ENCODE peak calls at places on chromosomes 5 and 9, in five cellular contexts. W, C, B, F and K are unnamed samples.

GRCh38 chr9:70205366-70206020 is 53.3 kb upstream of the SMC5 start:
- DNase-seq in W (no peak), F (no peak), C (no peak), B (no peak), K (no peak)

GRCh38 chr5:160171656-160172055 is 52.4 kb upstream of the PWWP2A start:
- DNase-seq in C (no peak), F (peak), W (no peak), B (no peak), K (no peak)

GRCh38 chr5:163916856-163917255 is 411.4 kb downstream of the MAT2B start:
- DNase-seq in W (no peak), B (no peak), C (no peak), F (no peak), K (no peak)

GRCh38 chr5:142561486-142562097 is 124.3 kb downstream of the FGF1 start:
- DNase-seq in C (no peak), W (peak), B (no peak), F (no peak), K (no peak)

GRCh38 chr9:37369671-37370070 is 52.8 kb upstream of the GRHPR start:
- DNase-seq in W (no peak), B (no peak), F (no peak), C (no peak), K (no peak)

GRCh38 chr5:120568716-120569115 is 104.6 kb downstream of the PRR16 start:
- DNase-seq in W (peak), B (no peak), C (no peak), F (peak), K (no peak)

GRCh38 chr5:33892419-33893151 is 795 bp upstream of the ADAMTS12 start:
- DNase-seq in C (peak), F (peak), W (peak), B (peak), K (no peak)

GRCh38 chr5:146344155-146345118 is 5.8 kb downstream of the POU4F3 start:
- DNase-seq in F (no peak), C (peak), W (no peak), B (peak), K (peak)

GRCh38 chr5:147809830-147810666 is 21.4 kb downstream of the SPINK1 start:
- DNase-seq in C (peak), B (no peak), F (no peak), W (no peak), K (no peak)

GRCh38 chr9:84397822-84398221 is 57.3 kb upstream of the SLC28A3 start:
- DNase-seq in B (no peak), W (peak), F (peak), C (peak), K (no peak)

GRCh38 chr9:33697171-33697570 is 98.2 kb upstream of the PRSS3 start:
- DNase-seq in F (no peak), C (no peak), B (no peak), W (no peak), K (no peak)

GRCh38 chr5:81694726-81695125 is 56.2 kb downstream of the SSBP2 start:
- DNase-seq in W (no peak), C (no peak), F (no peak), B (no peak), K (no peak)

GRCh38 chr5:33997331-33997983 is 10.4 kb downstream of the AMACR start:
- DNase-seq in W (peak), F (peak), C (peak), B (peak), K (no peak)

GRCh38 chr9:2427016-2427891 is 194.3 kb upstream of the VLDLR start:
- DNase-seq in F (no peak), B (no peak), W (no peak), C (no peak), K (no peak)

GRCh38 chr5:76256116-76256889 is 146.8 kb upstream of the IQGAP2 start:
- DNase-seq in C (peak), W (peak), B (peak), F (peak), K (no peak)

GRCh38 chr9:80127920-80128319 is 556.2 kb downstream of the TLE4 start:
- DNase-seq in C (no peak), B (no peak), W (no peak), F (no peak), K (no peak)

GRCh38 chr5:134252671-134253070 is 26.8 kb upstream of the PPP2CA start:
- DNase-seq in F (peak), C (no peak), B (no peak), W (peak), K (no peak)

GRCh38 chr5:150055707-150056443 is 30.5 kb downstream of the CSF1R start:
- DNase-seq in W (no peak), F (no peak), B (no peak), C (no peak), K (no peak)

GRCh38 chr9:86093788-86094555 is 5.4 kb downstream of the GOLM1 start:
- DNase-seq in C (peak), B (no peak), W (peak), F (peak), K (no peak)

GRCh38 chr5:114055810-114056476 is 305.9 kb upstream of the KCNN2 start:
- DNase-seq in F (peak), C (peak), W (peak), B (peak), K (no peak)

GRCh38 chr9:73683862-73684591 is 532.4 kb downstream of the ANXA1 start:
- DNase-seq in F (peak), B (peak), C (peak), W (no peak), K (no peak)

GRCh38 chr5:102845041-102845440 is 89.9 kb downstream of the PAM start:
- DNase-seq in B (no peak), C (no peak), F (peak), W (no peak), K (no peak)
- H2BK5ac ChIP-seq in B (no peak), C (no peak), F (no peak), W (no peak), K (no peak)

GRCh38 chr9:136296434-136297015 is 7.4 kb downstream of the CCDC187 start:
- DNase-seq in F (no peak), B (no peak), C (no peak), W (no peak), K (no peak)

GRCh38 chr9:136294437-136294836 is 9.5 kb downstream of the CCDC187 start:
- DNase-seq in B (no peak), W (no peak), F (no peak), C (no peak), K (no peak)

GRCh38 chr9:136293476-136294077 is 10.3 kb downstream of the CCDC187 start:
- DNase-seq in B (no peak), C (no peak), F (no peak), W (no peak), K (no peak)

GRCh38 chr9:136295537-136296433 is 8.1 kb downstream of the CCDC187 start:
- DNase-seq in B (no peak), F (no peak), C (no peak), W (no peak), K (no peak)

GRCh38 chr9:136295055-136295454 is 8.8 kb downstream of the CCDC187 start:
- DNase-seq in W (no peak), B (no peak), C (no peak), F (no peak), K (no peak)
- H2BK5ac ChIP-seq in W (no peak), B (no peak), C (no peak), F (no peak), K (no peak)

DNA sequence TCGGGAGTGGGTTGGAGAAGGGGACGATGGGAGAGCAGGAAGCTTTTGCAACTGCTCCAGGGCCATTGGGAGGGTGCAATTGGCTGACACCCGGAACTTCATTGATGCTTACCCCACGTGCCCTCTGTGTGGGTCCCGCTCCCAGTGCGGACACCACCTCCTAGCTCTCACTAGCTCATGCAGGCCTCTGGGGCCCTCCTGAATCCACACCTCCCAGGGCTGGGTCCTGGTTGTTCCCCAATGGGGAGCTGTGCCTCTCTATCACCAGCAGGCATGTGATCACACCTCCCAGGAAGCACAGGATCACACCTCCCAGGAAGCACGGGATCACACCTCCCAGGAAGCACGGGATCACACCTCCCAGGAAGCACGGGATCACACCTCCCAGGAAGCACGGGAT is 32.1 kb upstream of the FCN2 start:
- DNase-seq in W (no peak), F (no peak), B (no peak), C (no peak), K (no peak)
- H2BK5ac ChIP-seq in W (no peak), F (no peak), B (no peak), C (no peak), K (no peak)

DNA sequence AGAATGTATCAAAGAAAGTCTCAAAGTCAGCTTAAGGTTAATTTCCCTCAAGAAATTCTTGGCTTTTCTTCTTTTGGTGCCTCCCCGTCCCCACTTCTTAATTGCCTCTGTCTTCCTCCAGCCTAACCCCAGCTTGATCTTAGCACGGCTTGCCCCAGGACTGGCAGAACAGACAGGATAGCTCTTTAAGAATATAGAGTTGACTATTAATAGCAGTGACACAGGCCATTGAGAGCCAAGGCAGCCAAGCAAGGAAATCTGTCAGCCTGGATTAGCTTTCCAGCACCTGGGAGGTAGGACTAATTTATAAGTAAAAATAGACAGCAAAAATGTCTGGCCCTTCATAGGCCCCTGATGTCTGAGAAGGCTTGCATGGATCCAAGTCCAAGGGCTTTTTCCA is 384.6 kb upstream of the SLC30A5 start:
- DNase-seq in W (no peak), C (no peak), B (no peak), F (no peak), K (no peak)
- H2BK5ac ChIP-seq in W (no peak), C (no peak), B (no peak), F (no peak), K (no peak)

DNA sequence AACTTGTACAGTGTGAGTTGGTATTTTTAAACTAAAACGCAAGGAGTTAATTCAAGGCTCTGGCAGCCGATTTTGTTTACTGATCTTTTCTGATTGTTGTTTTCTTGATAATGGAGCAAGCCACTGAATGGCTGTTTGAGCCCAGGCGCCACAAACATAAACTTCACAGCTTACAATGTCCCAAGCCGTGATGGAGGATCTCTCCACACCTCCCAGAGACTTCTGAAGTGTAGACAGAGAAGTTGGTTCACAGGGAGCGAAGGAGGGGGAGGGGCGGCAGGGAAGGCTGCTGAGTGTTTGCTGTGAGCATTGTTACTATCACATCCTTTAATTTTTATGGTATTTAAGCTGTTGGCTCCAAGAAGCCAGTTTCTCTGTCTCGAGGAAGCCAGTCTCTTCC is 14.7 kb downstream of the ISL1 start:
- DNase-seq in W (no peak), B (peak), F (peak), C (peak), K (no peak)
- H2BK5ac ChIP-seq in W (no peak), B (no peak), F (no peak), C (no peak), K (no peak)

GRCh38 chr9:128656416-128657343 is at the start of gene DYNC2I2:
- DNase-seq in C (peak), B (peak), W (peak), F (peak), K (peak)
- H2BK5ac ChIP-seq in C (peak), B (peak), W (peak), F (peak), K (peak)

DNA sequence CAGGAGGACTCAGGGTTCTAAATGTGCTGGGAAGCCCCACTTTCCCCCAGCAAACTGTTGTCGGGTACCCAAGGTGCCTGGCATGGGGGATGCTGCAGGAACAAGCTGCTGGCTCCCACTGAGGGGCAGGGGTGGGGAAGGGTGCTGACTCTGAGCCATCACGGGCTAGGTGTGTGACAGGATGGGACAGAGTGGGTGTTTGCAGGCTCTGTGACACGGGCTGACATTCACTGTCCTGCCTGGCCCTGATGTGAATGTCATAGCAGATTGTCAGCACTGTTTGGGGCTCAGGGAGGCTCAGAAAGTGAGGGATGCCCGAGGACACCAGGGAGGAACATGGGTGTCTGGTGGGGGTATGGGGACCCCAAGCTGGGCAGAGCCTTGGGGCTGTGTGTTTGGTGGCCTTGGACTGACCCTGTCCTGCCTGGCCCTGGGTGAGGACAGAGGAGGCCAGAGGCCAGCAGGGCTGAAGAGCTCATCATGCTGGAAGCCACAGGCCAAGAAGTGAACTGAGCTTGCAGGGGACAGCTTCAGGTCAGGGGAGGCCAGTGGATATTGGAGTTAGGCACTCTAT is 20.6 kb downstream of the WNK2 start:
- DNase-seq in W (no peak), F (no peak), B (no peak), C (no peak), K (no peak)
- H2BK5ac ChIP-seq in W (no peak), F (no peak), B (no peak), C (no peak), K (no peak)

DNA sequence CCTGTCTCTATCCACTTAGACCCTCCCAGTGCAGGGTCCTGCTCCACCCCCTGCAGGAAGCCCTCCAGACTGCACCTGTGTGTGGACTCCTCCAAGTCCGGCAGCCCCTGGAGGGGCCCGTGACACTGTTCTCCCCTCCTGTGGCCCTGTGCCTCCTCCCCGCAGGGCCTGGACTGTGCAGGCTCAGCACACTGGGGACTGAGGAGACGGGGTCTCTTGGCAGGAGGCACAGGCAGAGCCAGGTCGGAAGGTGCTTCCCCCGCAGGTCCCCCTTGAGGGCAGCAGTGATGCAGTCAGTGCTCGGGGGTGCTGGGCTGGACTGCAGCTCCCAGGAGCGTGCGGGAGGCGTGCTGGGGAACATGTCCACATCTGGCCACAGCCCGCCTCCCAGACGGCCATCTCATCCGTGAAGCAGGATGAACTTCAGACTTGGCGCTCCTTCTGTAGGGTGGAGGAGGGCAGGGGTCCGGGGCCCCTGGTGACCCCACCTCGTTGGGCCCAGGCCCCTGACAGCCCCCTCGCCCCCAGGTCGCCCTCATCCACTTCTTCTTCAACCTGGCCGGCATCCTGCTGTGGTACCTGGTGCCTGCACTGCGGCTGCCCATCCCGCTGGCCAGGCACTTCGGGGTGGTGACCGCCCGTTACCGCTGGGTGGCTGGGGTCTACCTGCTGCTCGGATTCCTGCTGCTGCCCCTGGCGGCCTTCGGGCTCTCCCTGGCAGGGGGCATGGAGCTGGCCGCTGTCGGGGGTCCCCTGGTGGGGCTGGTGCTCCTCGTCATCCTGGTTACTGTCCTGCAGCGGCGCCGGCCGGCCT is 4.9 kb downstream of the SLC34A3 start:
- DNase-seq in B (peak), F (no peak), C (no peak), W (no peak), K (no peak)
- H2BK5ac ChIP-seq in B (no peak), F (no peak), C (no peak), W (no peak), K (no peak)